ENCODE peak calls at places on chromosomes 12 and 14, in five cellular contexts. One of them, this sample, is unnamed. For H3K4me1, the result is how much of the 10 kb centered on the place peaks cover.

GRCh38 chr14:100747021-100747586 is 20.4 kb downstream of the DLK1 start:
- DNase-seq in breast epithelium: no peak
- DNase-seq in ovary: no peak
- DNase-seq in transverse colon: no peak
- DNase-seq in GM12878: no peak
- DNase-seq in this sample: no peak

GRCh38 chr12:117807355-117807754 is 161.4 kb downstream of the KSR2 start:
- DNase-seq in breast epithelium: no peak
- DNase-seq in ovary: no peak
- DNase-seq in transverse colon: no peak
- DNase-seq in GM12878: no peak
- DNase-seq in this sample: no peak

GRCh38 chr12:124992874-124993567 is 424 bp upstream of the BRI3BP start:
- DNase-seq in breast epithelium: no peak
- DNase-seq in ovary: no peak
- DNase-seq in transverse colon: peak
- DNase-seq in GM12878: peak
- DNase-seq in this sample: no peak

GRCh38 chr14:99725774-99726537 is 41.9 kb downstream of the CYP46A1 start:
- DNase-seq in breast epithelium: peak
- DNase-seq in ovary: peak
- DNase-seq in transverse colon: no peak
- DNase-seq in GM12878: no peak
- DNase-seq in this sample: no peak

GRCh38 chr12:116712458-116713303 is 25.2 kb downstream of the SPRING1 start:
- DNase-seq in breast epithelium: peak
- DNase-seq in ovary: no peak
- DNase-seq in transverse colon: no peak
- DNase-seq in GM12878: no peak
- DNase-seq in this sample: no peak

GRCh38 chr14:37078131-37078530 is 94.3 kb downstream of the SLC25A21 start:
- DNase-seq in breast epithelium: no peak
- DNase-seq in ovary: no peak
- DNase-seq in transverse colon: no peak
- DNase-seq in GM12878: no peak
- DNase-seq in this sample: no peak

GRCh38 chr14:39488600-39488999 is 56.4 kb upstream of the FBXO33 start:
- DNase-seq in breast epithelium: no peak
- DNase-seq in ovary: no peak
- DNase-seq in transverse colon: no peak
- DNase-seq in GM12878: no peak
- DNase-seq in this sample: no peak

GRCh38 chr14:58738189-58738836 is 100.6 kb downstream of the DACT1 start:
- DNase-seq in breast epithelium: no peak
- DNase-seq in ovary: no peak
- DNase-seq in transverse colon: no peak
- DNase-seq in GM12878: no peak
- DNase-seq in this sample: no peak

GRCh38 chr12:26795899-26796298 is 37.1 kb downstream of the ITPR2 start:
- DNase-seq in breast epithelium: no peak
- DNase-seq in ovary: no peak
- DNase-seq in transverse colon: no peak
- DNase-seq in GM12878: no peak
- DNase-seq in this sample: no peak

GRCh38 chr12:64669270-64669842 is 59.1 kb downstream of the RASSF3 start:
- DNase-seq in breast epithelium: no peak
- DNase-seq in ovary: peak
- DNase-seq in transverse colon: peak
- DNase-seq in GM12878: peak
- DNase-seq in this sample: peak

GRCh38 chr12:2297004-2297403 is 244.2 kb downstream of the CACNA1C start:
- DNase-seq in breast epithelium: no peak
- DNase-seq in ovary: no peak
- DNase-seq in transverse colon: no peak
- DNase-seq in GM12878: no peak
- DNase-seq in this sample: peak
- H3K4me1 ChIP-seq in breast epithelium: under half
- H3K4me1 ChIP-seq in ovary: under half
- H3K4me1 ChIP-seq in transverse colon: under half
- H3K4me1 ChIP-seq in GM12878: under half
- H3K4me1 ChIP-seq in this sample: half or more

GRCh38 chr12:104306943-104307654 is 3.6 kb downstream of the EID3 start:
- DNase-seq in breast epithelium: no peak
- DNase-seq in ovary: no peak
- DNase-seq in transverse colon: no peak
- DNase-seq in GM12878: no peak
- DNase-seq in this sample: no peak
- TF ChIP-seq POLR2A in breast epithelium: no peak
- TF ChIP-seq POLR2A in ovary: no peak
- TF ChIP-seq POLR2A in transverse colon: no peak
- TF ChIP-seq POLR2A in GM12878: no peak
- TF ChIP-seq POLR2A in this sample: no peak

GRCh38 chr14:23984891-23985607 is 3.7 kb upstream of the DHRS4L2 start:
- DNase-seq in breast epithelium: no peak
- DNase-seq in ovary: no peak
- DNase-seq in transverse colon: no peak
- DNase-seq in GM12878: no peak
- DNase-seq in this sample: peak
- H3K27ac ChIP-seq in breast epithelium: peak
- H3K27ac ChIP-seq in ovary: no peak
- H3K27ac ChIP-seq in transverse colon: no peak
- H3K27ac ChIP-seq in GM12878: no peak
- H3K27ac ChIP-seq in this sample: no peak

DNA sequence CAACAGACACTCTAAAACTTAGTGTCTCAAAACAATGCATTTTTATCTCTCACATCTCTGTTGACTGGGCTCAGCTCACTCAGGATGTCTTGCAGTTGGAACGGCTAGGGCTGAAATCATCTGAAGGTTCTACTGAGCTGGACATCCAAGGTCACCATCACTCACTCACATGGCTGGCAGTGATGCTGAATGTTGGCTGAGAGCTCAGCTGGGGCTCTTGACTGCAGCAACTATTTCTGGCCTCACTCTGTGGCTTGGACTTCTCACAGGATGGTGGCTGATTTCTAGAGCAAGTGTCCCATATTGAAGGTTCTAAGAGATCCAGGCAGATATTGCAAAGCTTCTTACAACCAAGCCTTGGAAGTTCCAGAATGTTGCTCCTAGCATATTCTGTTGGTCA is 166.5 kb downstream of the ZFP36L1 start:
- DNase-seq in breast epithelium: no peak
- DNase-seq in ovary: no peak
- DNase-seq in transverse colon: no peak
- DNase-seq in GM12878: no peak
- DNase-seq in this sample: peak
- H3K4me1 ChIP-seq in breast epithelium: under half
- H3K4me1 ChIP-seq in ovary: under half
- H3K4me1 ChIP-seq in transverse colon: under half
- H3K4me1 ChIP-seq in GM12878: under half
- H3K4me1 ChIP-seq in this sample: under half

DNA sequence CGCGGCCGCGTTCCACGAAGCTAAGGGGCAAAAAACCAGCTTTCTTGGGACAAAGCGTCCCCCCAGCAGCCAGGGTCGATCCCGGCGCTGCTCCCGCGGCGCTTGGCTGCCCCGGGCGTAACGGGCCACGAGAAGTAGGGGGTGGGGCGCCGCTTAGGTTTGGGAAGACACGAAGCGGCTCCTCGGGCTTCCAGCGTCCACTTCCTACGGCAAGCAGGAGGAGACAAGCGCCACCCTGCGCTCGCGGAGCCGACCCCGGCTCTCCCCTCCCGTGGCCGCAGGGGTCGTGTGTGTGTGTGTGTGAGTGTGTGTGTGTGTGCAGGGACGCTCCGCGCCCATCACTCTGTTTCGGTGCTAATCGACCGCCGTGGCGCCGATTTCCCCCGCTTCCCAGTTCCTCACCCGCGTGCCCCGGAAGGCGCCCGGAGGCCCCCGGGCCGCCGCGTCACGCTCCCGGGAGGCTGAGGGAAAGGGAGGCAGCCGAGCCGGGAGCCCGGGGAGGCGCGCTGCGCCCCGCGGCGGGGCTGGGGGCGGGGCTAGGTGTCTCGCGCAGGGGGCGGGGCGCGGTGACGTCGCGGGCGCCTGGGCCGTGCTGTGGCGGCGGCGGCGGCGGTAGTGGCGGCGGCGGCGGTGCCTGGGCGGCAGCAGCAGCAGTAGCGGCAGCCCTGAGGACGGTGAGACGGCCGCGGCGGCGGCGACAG is at the start of gene ERC1:
- DNase-seq in breast epithelium: peak
- DNase-seq in ovary: peak
- DNase-seq in transverse colon: peak
- DNase-seq in GM12878: no peak
- DNase-seq in this sample: peak
- TF ChIP-seq POLR2A in breast epithelium: peak
- TF ChIP-seq POLR2A in ovary: peak
- TF ChIP-seq POLR2A in transverse colon: peak
- TF ChIP-seq POLR2A in GM12878: peak
- TF ChIP-seq POLR2A in this sample: peak

DNA sequence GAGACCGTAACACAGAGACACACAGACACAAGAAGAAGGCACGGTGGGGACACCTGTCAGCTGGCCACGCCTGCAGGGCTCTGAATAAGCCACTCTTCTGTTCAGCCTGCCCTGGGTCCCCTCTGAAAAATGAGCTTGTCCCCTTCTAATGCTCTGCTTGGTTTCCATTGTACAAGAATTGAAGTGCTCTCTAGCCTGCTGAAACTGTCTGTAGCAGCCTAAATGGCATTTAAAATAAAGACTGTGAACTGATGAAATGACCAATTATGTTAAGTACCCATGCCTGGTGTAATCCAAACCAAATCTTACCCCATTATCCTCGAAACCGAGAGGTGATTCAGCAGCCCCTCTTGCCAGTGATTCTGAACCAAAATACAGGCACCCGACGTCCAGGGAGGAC is 139.8 kb downstream of the FOXN3 start:
- DNase-seq in breast epithelium: no peak
- DNase-seq in ovary: no peak
- DNase-seq in transverse colon: no peak
- DNase-seq in GM12878: no peak
- DNase-seq in this sample: no peak
- H3K27ac ChIP-seq in breast epithelium: no peak
- H3K27ac ChIP-seq in ovary: no peak
- H3K27ac ChIP-seq in transverse colon: no peak
- H3K27ac ChIP-seq in GM12878: peak
- H3K27ac ChIP-seq in this sample: no peak

DNA sequence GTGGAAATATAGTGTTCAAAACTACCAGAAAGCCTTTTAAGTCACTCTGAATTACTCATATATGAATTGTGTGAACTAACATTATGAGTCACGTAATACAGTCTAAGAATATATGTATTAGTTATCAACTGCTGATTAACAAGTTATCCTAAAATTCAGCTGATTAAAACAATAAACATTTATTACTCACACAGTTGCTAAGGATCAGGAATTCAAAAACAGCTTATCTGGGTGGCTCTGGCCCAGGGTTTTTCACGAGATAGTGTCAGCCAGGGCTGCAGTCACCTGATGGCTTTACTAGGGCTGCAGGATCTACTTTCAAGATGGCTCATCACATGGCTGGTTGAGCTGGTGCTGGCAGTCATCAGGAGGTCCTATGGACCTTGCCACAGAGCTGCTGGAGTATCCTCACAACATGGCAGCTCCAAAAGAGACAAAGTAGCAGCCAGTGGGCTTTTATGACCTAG is 36.5 kb downstream of the CORO1C start:
- DNase-seq in breast epithelium: no peak
- DNase-seq in ovary: no peak
- DNase-seq in transverse colon: no peak
- DNase-seq in GM12878: no peak
- DNase-seq in this sample: no peak
- H3K4me1 ChIP-seq in breast epithelium: under half
- H3K4me1 ChIP-seq in ovary: under half
- H3K4me1 ChIP-seq in transverse colon: under half
- H3K4me1 ChIP-seq in GM12878: half or more
- H3K4me1 ChIP-seq in this sample: half or more

GRCh38 chr12:102885043-102885932 is 31.8 kb downstream of the PAH start:
- DNase-seq in breast epithelium: no peak
- DNase-seq in ovary: no peak
- DNase-seq in transverse colon: no peak
- DNase-seq in GM12878: no peak
- DNase-seq in this sample: no peak
- TF ChIP-seq POLR2A in breast epithelium: no peak
- TF ChIP-seq POLR2A in ovary: no peak
- TF ChIP-seq POLR2A in transverse colon: no peak
- TF ChIP-seq POLR2A in GM12878: no peak
- TF ChIP-seq POLR2A in this sample: no peak

GRCh38 chr12:16492240-16492639 is 113.7 kb downstream of the LMO3 start:
- DNase-seq in breast epithelium: no peak
- DNase-seq in ovary: no peak
- DNase-seq in transverse colon: no peak
- DNase-seq in GM12878: no peak
- DNase-seq in this sample: no peak

GRCh38 chr12:16492820-16493797 is 112.9 kb downstream of the LMO3 start:
- DNase-seq in breast epithelium: no peak
- DNase-seq in ovary: no peak
- DNase-seq in transverse colon: no peak
- DNase-seq in GM12878: no peak
- DNase-seq in this sample: no peak

GRCh38 chr12:16499617-16500016 is 106.3 kb downstream of the LMO3 start:
- DNase-seq in breast epithelium: no peak
- DNase-seq in ovary: no peak
- DNase-seq in transverse colon: no peak
- DNase-seq in GM12878: no peak
- DNase-seq in this sample: no peak

GRCh38 chr12:16495196-16495595 is 110.8 kb downstream of the LMO3 start:
- DNase-seq in breast epithelium: no peak
- DNase-seq in ovary: no peak
- DNase-seq in transverse colon: no peak
- DNase-seq in GM12878: no peak
- DNase-seq in this sample: no peak
- H3K27ac ChIP-seq in breast epithelium: no peak
- H3K27ac ChIP-seq in ovary: no peak
- H3K27ac ChIP-seq in transverse colon: no peak
- H3K27ac ChIP-seq in GM12878: no peak
- H3K27ac ChIP-seq in this sample: no peak

GRCh38 chr14:88255196-88255595 is 67.9 kb downstream of the KCNK10 start:
- DNase-seq in breast epithelium: no peak
- DNase-seq in ovary: no peak
- DNase-seq in transverse colon: peak
- DNase-seq in GM12878: no peak
- DNase-seq in this sample: no peak
- H3K4me1 ChIP-seq in breast epithelium: under half
- H3K4me1 ChIP-seq in ovary: under half
- H3K4me1 ChIP-seq in transverse colon: under half
- H3K4me1 ChIP-seq in GM12878: under half
- H3K4me1 ChIP-seq in this sample: under half